ENCODE peak calls at places on chromosomes 16 and 17, in eight cellular contexts. E, S, W, R, Z, V, G and O are unnamed samples.

GRCh38 chr17:67015001-67015400 is 29.4 kb upstream of the CACNG1 start:
- DNase-seq in E (no peak), S (no peak), W (no peak), R (no peak), Z (no peak), V (no peak), G (no peak), O (no peak)

GRCh38 chr17:49214665-49215360 is 4.3 kb downstream of the ABI3 start:
- DNase-seq in E (no peak), S (no peak), W (no peak), R (no peak), Z (no peak), V (peak), G (no peak), O (no peak)

GRCh38 chr17:7260601-7261376 is 1.5 kb downstream of the CLDN7 start:
- DNase-seq in E (no peak), S (peak), W (peak), R (no peak), Z (peak), V (peak), G (no peak), O (no peak)

GRCh38 chr17:66508896-66509843 is 206.8 kb downstream of the PRKCA start:
- DNase-seq in E (peak), S (no peak), W (peak), R (peak), Z (peak), V (no peak), G (peak), O (no peak)

GRCh38 chr17:45021607-45022287 is 29.7 kb downstream of the DCAKD start:
- DNase-seq in E (peak), S (peak), W (peak), R (no peak), Z (peak), V (peak), G (peak), O (no peak)

GRCh38 chr17:5740937-5741336 is 156.6 kb upstream of the NLRP1 start:
- DNase-seq in E (no peak), S (no peak), W (no peak), R (no peak), Z (no peak), V (no peak), G (no peak), O (no peak)

GRCh38 chr17:72416054-72416691 is 295.4 kb downstream of the SOX9 start:
- DNase-seq in E (no peak), S (no peak), W (peak), R (no peak), Z (no peak), V (no peak), G (no peak), O (no peak)

GRCh38 chr17:47907932-47908562 is 12.0 kb downstream of the SP2 start:
- DNase-seq in E (no peak), S (no peak), W (no peak), R (no peak), Z (no peak), V (no peak), G (no peak), O (no peak)

GRCh38 chr17:69060835-69061234 is at the start of gene ABCA9:
- DNase-seq in E (peak), S (no peak), W (no peak), R (peak), Z (no peak), V (no peak), G (peak), O (no peak)

GRCh38 chr17:77085916-77086432 is 54.8 kb upstream of the SEC14L1 start:
- DNase-seq in E (no peak), S (no peak), W (no peak), R (no peak), Z (no peak), V (no peak), G (no peak), O (no peak)

GRCh38 chr17:42363767-42364585 is 24.3 kb downstream of the STAT3 start:
- DNase-seq in E (no peak), S (no peak), W (no peak), R (no peak), Z (no peak), V (no peak), G (no peak), O (no peak)

GRCh38 chr17:75645889-75646625 is 12.8 kb downstream of the SMIM5 start:
- DNase-seq in E (no peak), S (peak), W (peak), R (no peak), Z (peak), V (peak), G (no peak), O (no peak)

GRCh38 chr16:86970279-86970678 is 346.9 kb downstream of the C16orf95 start:
- DNase-seq in E (no peak), S (no peak), W (no peak), R (no peak), Z (no peak), V (no peak), G (no peak), O (no peak)

GRCh38 chr17:80871341-80871740 is 120.3 kb upstream of the CHMP6 start:
- DNase-seq in E (no peak), S (no peak), W (no peak), R (no peak), Z (no peak), V (no peak), G (no peak), O (peak)

GRCh38 chr17:36857698-36858097 is 79.6 kb upstream of the LHX1 start:
- DNase-seq in E (no peak), S (no peak), W (no peak), R (no peak), Z (no peak), V (no peak), G (no peak), O (no peak)

GRCh38 chr17:1899403-1900000 is 69.7 kb downstream of the RPA1 start:
- DNase-seq in E (no peak), S (no peak), W (no peak), R (no peak), Z (no peak), V (no peak), G (no peak), O (no peak)

GRCh38 chr17:44859701-44860100 is 12.0 kb downstream of the HIGD1B start:
- DNase-seq in E (no peak), S (no peak), W (no peak), R (no peak), Z (no peak), V (no peak), G (no peak), O (no peak)

GRCh38 chr17:76909971-76910760 is 42.0 kb downstream of the MGAT5B start:
- DNase-seq in E (peak), S (peak), W (peak), R (no peak), Z (peak), V (peak), G (peak), O (no peak)

GRCh38 chr17:77441130-77441920 is 300.6 kb downstream of the SEC14L1 start:
- DNase-seq in E (no peak), S (no peak), W (no peak), R (no peak), Z (no peak), V (peak), G (no peak), O (no peak)

GRCh38 chr16:46822270-46822669 is 8.7 kb downstream of the C16orf87 start:
- DNase-seq in E (no peak), S (no peak), W (no peak), R (peak), Z (no peak), V (peak), G (peak), O (no peak)

GRCh38 chr16:1564325-1564724 is 30.9 kb downstream of the TMEM204 start:
- DNase-seq in E (no peak), S (no peak), W (no peak), R (no peak), Z (no peak), V (peak), G (no peak), O (no peak)

GRCh38 chr16:692356-693108 is 2.3 kb upstream of the WDR24 start:
- DNase-seq in E (no peak), S (no peak), W (no peak), R (no peak), Z (no peak), V (no peak), G (no peak), O (no peak)

GRCh38 chr16:85637808-85638186 is 24.7 kb downstream of the GSE1 start:
- DNase-seq in E (no peak), S (no peak), W (no peak), R (no peak), Z (no peak), V (no peak), G (no peak), O (no peak)

GRCh38 chr17:74677558-74678466 is 34.9 kb downstream of the CD300LF start:
- DNase-seq in E (peak), S (no peak), W (peak), R (no peak), Z (peak), V (no peak), G (peak), O (no peak)

GRCh38 chr17:81401727-81402529 is 6.7 kb downstream of the BAHCC1 start:
- DNase-seq in E (no peak), S (peak), W (no peak), R (no peak), Z (no peak), V (no peak), G (peak), O (no peak)

GRCh38 chr17:38326996-38327792 is 16.6 kb downstream of the GPR179 start:
- DNase-seq in E (no peak), S (no peak), W (no peak), R (no peak), Z (peak), V (no peak), G (no peak), O (no peak)

GRCh38 chr16:30377050-30377811 is 2.6 kb downstream of the MYL11 start:
- DNase-seq in E (no peak), S (no peak), W (no peak), R (no peak), Z (no peak), V (no peak), G (no peak), O (no peak)

GRCh38 chr16:30377812-30378235 is 3.2 kb downstream of the MYL11 start:
- DNase-seq in E (peak), S (peak), W (peak), R (no peak), Z (peak), V (peak), G (peak), O (peak)

GRCh38 chr16:30379165-30379783 is 3.1 kb downstream of the SEPTIN1 start:
- DNase-seq in E (no peak), S (no peak), W (no peak), R (no peak), Z (peak), V (no peak), G (no peak), O (no peak)

GRCh38 chr16:30380072-30380471 is 2.3 kb downstream of the SEPTIN1 start:
- DNase-seq in E (no peak), S (no peak), W (no peak), R (no peak), Z (no peak), V (no peak), G (no peak), O (no peak)

GRCh38 chr16:30378236-30379164 is 3.9 kb downstream of the SEPTIN1 start:
- DNase-seq in E (peak), S (peak), W (peak), R (peak), Z (peak), V (peak), G (peak), O (peak)
- TF ChIP-seq CTCF in E (no peak), S (no peak), W (peak), R (peak), Z (peak), V (no peak), G (peak), O (no peak)

GRCh38 chr16:88844412-88845118 is 12.2 kb downstream of the GALNS start:
- DNase-seq in E (no peak), S (no peak), W (peak), R (no peak), Z (no peak), V (no peak), G (no peak), O (no peak)
- TF ChIP-seq CTCF in E (no peak), S (peak), W (peak), R (no peak), Z (no peak), V (no peak), G (no peak), O (no peak)

GRCh38 chr17:60090412-60090811 is 11.7 kb upstream of the HEATR6 start:
- DNase-seq in E (no peak), S (no peak), W (no peak), R (no peak), Z (no peak), V (no peak), G (no peak), O (no peak)
- TF ChIP-seq CTCF in E (no peak), S (no peak), W (no peak), R (no peak), Z (no peak), V (no peak), G (no peak), O (no peak)

GRCh38 chr16:54815177-54815576 is 115.5 kb upstream of the IRX5 start:
- DNase-seq in E (no peak), S (no peak), W (no peak), R (no peak), Z (no peak), V (no peak), G (no peak), O (no peak)

GRCh38 chr16:54808890-54809289 is 121.8 kb upstream of the IRX5 start:
- DNase-seq in E (no peak), S (no peak), W (no peak), R (no peak), Z (no peak), V (no peak), G (no peak), O (no peak)

GRCh38 chr16:54813778-54814177 is 116.9 kb upstream of the IRX5 start:
- DNase-seq in E (no peak), S (no peak), W (no peak), R (no peak), Z (no peak), V (no peak), G (no peak), O (no peak)

GRCh38 chr16:54816471-54816870 is 114.2 kb upstream of the IRX5 start:
- DNase-seq in E (no peak), S (no peak), W (no peak), R (no peak), Z (no peak), V (no peak), G (no peak), O (no peak)

DNA sequence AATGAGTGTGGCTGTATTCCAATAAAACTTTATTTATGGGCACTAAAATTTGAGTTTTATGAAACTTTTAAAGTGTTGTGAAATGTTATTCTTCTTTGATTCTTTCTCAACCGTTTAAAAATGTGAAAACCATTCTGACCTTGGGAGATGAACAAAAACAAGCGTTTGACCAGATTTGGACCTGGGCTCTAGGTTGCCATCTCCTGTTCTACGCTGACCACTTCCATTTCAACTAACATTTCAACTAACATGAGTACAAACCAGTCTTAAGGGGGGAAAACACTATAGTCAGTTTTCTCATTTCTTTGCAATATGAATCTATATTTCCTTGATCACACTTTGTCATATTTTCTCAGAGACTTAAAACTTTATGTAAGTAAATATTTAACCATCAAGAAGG is 118.4 kb upstream of the IRX5 start:
- DNase-seq in E (no peak), S (no peak), W (peak), R (no peak), Z (no peak), V (no peak), G (no peak), O (no peak)
- TF ChIP-seq CTCF in E (peak), S (peak), W (peak), R (peak), Z (peak), V (no peak), G (no peak), O (no peak)

GRCh38 chr17:57916925-57917858 is 38.0 kb downstream of the CUEDC1 start:
- DNase-seq in E (no peak), S (no peak), W (no peak), R (no peak), Z (no peak), V (no peak), G (no peak), O (no peak)
- TF ChIP-seq CTCF in E (no peak), S (no peak), W (no peak), R (no peak), Z (no peak), V (peak), G (no peak), O (peak)

GRCh38 chr17:78689029-78689428 is 93.0 kb downstream of the CYTH1 start:
- DNase-seq in E (no peak), S (no peak), W (no peak), R (no peak), Z (no peak), V (no peak), G (no peak), O (no peak)
- TF ChIP-seq CTCF in E (no peak), S (no peak), W (peak), R (no peak), Z (peak), V (peak), G (no peak), O (no peak)

GRCh38 chr17:28334176-28334575 is 1.1 kb downstream of the IFT20 start:
- DNase-seq in E (no peak), S (no peak), W (no peak), R (no peak), Z (no peak), V (no peak), G (no peak), O (no peak)

GRCh38 chr17:28333083-28333746 is 2.1 kb downstream of the IFT20 start:
- DNase-seq in E (no peak), S (no peak), W (no peak), R (no peak), Z (no peak), V (no peak), G (no peak), O (no peak)

GRCh38 chr17:28335959-28336871 is 654 bp downstream of the TNFAIP1 start:
- DNase-seq in E (peak), S (peak), W (peak), R (peak), Z (peak), V (peak), G (peak), O (no peak)

GRCh38 chr17:28334666-28335200 is 539 bp downstream of the IFT20 start:
- DNase-seq in E (peak), S (no peak), W (peak), R (no peak), Z (no peak), V (no peak), G (no peak), O (no peak)

GRCh38 chr17:28335201-28335958 is at the start of the genes IFT20 and TNFAIP1:
- DNase-seq in E (peak), S (peak), W (peak), R (peak), Z (peak), V (peak), G (peak), O (peak)
- TF ChIP-seq CTCF in E (no peak), S (no peak), W (no peak), R (peak), Z (no peak), V (peak), G (no peak), O (no peak)

GRCh38 chr16:51097729-51098128 is 53.3 kb downstream of the SALL1 start:
- DNase-seq in E (no peak), S (no peak), W (no peak), R (no peak), Z (no peak), V (no peak), G (no peak), O (no peak)
- TF ChIP-seq CTCF in E (no peak), S (no peak), W (no peak), R (no peak), Z (no peak), V (no peak), G (no peak), O (no peak)

DNA sequence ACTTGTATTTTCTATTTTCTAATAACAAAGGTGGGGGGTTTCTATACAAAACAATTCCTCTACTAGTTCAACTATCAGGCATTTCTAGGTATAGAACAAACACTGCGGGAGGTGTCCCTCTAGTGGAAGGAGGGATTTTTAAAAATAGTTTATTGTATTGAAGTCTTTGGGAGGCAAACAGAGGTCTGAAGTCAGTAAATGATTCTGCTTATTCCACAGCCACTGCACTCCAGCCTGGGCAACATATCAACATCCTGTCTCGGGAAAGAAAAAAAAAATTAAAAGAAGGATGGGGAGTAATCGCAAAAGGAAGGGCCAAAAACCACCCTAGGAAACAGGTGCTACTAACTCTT is 648 bp upstream of the ERCC4 start:
- DNase-seq in E (peak), S (peak), W (peak), R (no peak), Z (peak), V (peak), G (peak), O (no peak)
- TF ChIP-seq CTCF in E (no peak), S (peak), W (no peak), R (peak), Z (no peak), V (peak), G (peak), O (no peak)